ENCODE peak calls at places on chromosomes 11 and 22, in ten cellular contexts. One of them, this sample, is unnamed.

GRCh38 chr11:380095-380480 is 10.8 kb downstream of the B4GALNT4 start:
- DNase-seq in amygdala: no peak
- DNase-seq in astrocyte of the hippocampus: no peak
- DNase-seq in skeletal muscle cell: no peak
- DNase-seq in ELF-1: no peak
- DNase-seq in stimulated activated CD8-positive, alpha-beta memory T cell treated with anti-CD3 and anti-CD28 coated beads, Interleukin-2, amount 100 ng/mL, for 48 hours: no peak
- DNase-seq in HFF-Myc: no peak
- DNase-seq in COR-L47: no peak
- DNase-seq in mesendoderm: no peak
- DNase-seq in NCI-H2029: no peak
- DNase-seq in this sample: no peak

GRCh38 chr22:22076361-22076760 is 93.8 kb upstream of the TOP3B start:
- DNase-seq in amygdala: no peak
- DNase-seq in astrocyte of the hippocampus: no peak
- DNase-seq in skeletal muscle cell: no peak
- DNase-seq in ELF-1: no peak
- DNase-seq in stimulated activated CD8-positive, alpha-beta memory T cell treated with anti-CD3 and anti-CD28 coated beads, Interleukin-2, amount 100 ng/mL, for 48 hours: no peak
- DNase-seq in HFF-Myc: no peak
- DNase-seq in COR-L47: no peak
- DNase-seq in mesendoderm: no peak
- DNase-seq in NCI-H2029: no peak
- DNase-seq in this sample: no peak

GRCh38 chr22:38967451-38968450 is 10.3 kb downstream of the APOBEC3A start:
- DNase-seq in amygdala: peak
- DNase-seq in astrocyte of the hippocampus: no peak
- DNase-seq in skeletal muscle cell: no peak
- DNase-seq in ELF-1: no peak
- DNase-seq in stimulated activated CD8-positive, alpha-beta memory T cell treated with anti-CD3 and anti-CD28 coated beads, Interleukin-2, amount 100 ng/mL, for 48 hours: no peak
- DNase-seq in HFF-Myc: no peak
- DNase-seq in COR-L47: no peak
- DNase-seq in mesendoderm: no peak
- DNase-seq in NCI-H2029: no peak
- DNase-seq in this sample: no peak

GRCh38 chr11:60641940-60642339 is 57.5 kb upstream of the MS4A8 start:
- DNase-seq in amygdala: no peak
- DNase-seq in astrocyte of the hippocampus: no peak
- DNase-seq in skeletal muscle cell: no peak
- DNase-seq in ELF-1: no peak
- DNase-seq in stimulated activated CD8-positive, alpha-beta memory T cell treated with anti-CD3 and anti-CD28 coated beads, Interleukin-2, amount 100 ng/mL, for 48 hours: no peak
- DNase-seq in HFF-Myc: no peak
- DNase-seq in COR-L47: no peak
- DNase-seq in mesendoderm: no peak
- DNase-seq in NCI-H2029: no peak
- DNase-seq in this sample: no peak

GRCh38 chr11:133901316-133901715 is 55.5 kb downstream of the IGSF9B start:
- DNase-seq in amygdala: no peak
- DNase-seq in astrocyte of the hippocampus: no peak
- DNase-seq in skeletal muscle cell: no peak
- DNase-seq in ELF-1: no peak
- DNase-seq in stimulated activated CD8-positive, alpha-beta memory T cell treated with anti-CD3 and anti-CD28 coated beads, Interleukin-2, amount 100 ng/mL, for 48 hours: no peak
- DNase-seq in HFF-Myc: no peak
- DNase-seq in COR-L47: no peak
- DNase-seq in mesendoderm: no peak
- DNase-seq in NCI-H2029: no peak
- DNase-seq in this sample: no peak

GRCh38 chr11:61090521-61090920 is 11.8 kb upstream of the CD5 start:
- DNase-seq in amygdala: no peak
- DNase-seq in astrocyte of the hippocampus: no peak
- DNase-seq in skeletal muscle cell: no peak
- DNase-seq in ELF-1: no peak
- DNase-seq in stimulated activated CD8-positive, alpha-beta memory T cell treated with anti-CD3 and anti-CD28 coated beads, Interleukin-2, amount 100 ng/mL, for 48 hours: no peak
- DNase-seq in HFF-Myc: no peak
- DNase-seq in COR-L47: no peak
- DNase-seq in mesendoderm: no peak
- DNase-seq in NCI-H2029: no peak
- DNase-seq in this sample: no peak

GRCh38 chr22:24118689-24119384 is 62.5 kb upstream of the SUSD2 start:
- DNase-seq in amygdala: peak
- DNase-seq in astrocyte of the hippocampus: no peak
- DNase-seq in skeletal muscle cell: no peak
- DNase-seq in ELF-1: no peak
- DNase-seq in stimulated activated CD8-positive, alpha-beta memory T cell treated with anti-CD3 and anti-CD28 coated beads, Interleukin-2, amount 100 ng/mL, for 48 hours: no peak
- DNase-seq in HFF-Myc: no peak
- DNase-seq in COR-L47: no peak
- DNase-seq in mesendoderm: no peak
- DNase-seq in NCI-H2029: no peak
- DNase-seq in this sample: no peak

GRCh38 chr22:10741210-10741609 is 4786.8 kb upstream of the OR11H1 start:
- DNase-seq in amygdala: no peak
- DNase-seq in astrocyte of the hippocampus: no peak
- DNase-seq in skeletal muscle cell: no peak
- DNase-seq in ELF-1: no peak
- DNase-seq in stimulated activated CD8-positive, alpha-beta memory T cell treated with anti-CD3 and anti-CD28 coated beads, Interleukin-2, amount 100 ng/mL, for 48 hours: no peak
- DNase-seq in HFF-Myc: no peak
- DNase-seq in COR-L47: no peak
- DNase-seq in mesendoderm: no peak
- DNase-seq in NCI-H2029: no peak
- DNase-seq in this sample: no peak

GRCh38 chr11:11577246-11577855 is 44.5 kb downstream of the GALNT18 start:
- DNase-seq in amygdala: no peak
- DNase-seq in astrocyte of the hippocampus: peak
- DNase-seq in skeletal muscle cell: no peak
- DNase-seq in ELF-1: no peak
- DNase-seq in stimulated activated CD8-positive, alpha-beta memory T cell treated with anti-CD3 and anti-CD28 coated beads, Interleukin-2, amount 100 ng/mL, for 48 hours: no peak
- DNase-seq in HFF-Myc: no peak
- DNase-seq in COR-L47: no peak
- DNase-seq in mesendoderm: no peak
- DNase-seq in NCI-H2029: no peak
- DNase-seq in this sample: no peak

GRCh38 chr11:1453611-1454386 is 32.8 kb downstream of the MOB2 start:
- DNase-seq in amygdala: peak
- DNase-seq in astrocyte of the hippocampus: no peak
- DNase-seq in skeletal muscle cell: no peak
- DNase-seq in ELF-1: peak
- DNase-seq in stimulated activated CD8-positive, alpha-beta memory T cell treated with anti-CD3 and anti-CD28 coated beads, Interleukin-2, amount 100 ng/mL, for 48 hours: no peak
- DNase-seq in HFF-Myc: no peak
- DNase-seq in COR-L47: peak
- DNase-seq in mesendoderm: peak
- DNase-seq in NCI-H2029: no peak
- DNase-seq in this sample: peak

GRCh38 chr11:74278721-74279148 is 32.7 kb downstream of the P4HA3 start:
- DNase-seq in amygdala: no peak
- DNase-seq in astrocyte of the hippocampus: peak
- DNase-seq in skeletal muscle cell: peak
- DNase-seq in ELF-1: peak
- DNase-seq in stimulated activated CD8-positive, alpha-beta memory T cell treated with anti-CD3 and anti-CD28 coated beads, Interleukin-2, amount 100 ng/mL, for 48 hours: no peak
- DNase-seq in HFF-Myc: peak
- DNase-seq in COR-L47: no peak
- DNase-seq in mesendoderm: peak
- DNase-seq in NCI-H2029: no peak
- DNase-seq in this sample: no peak

GRCh38 chr22:50474711-50475651 is at the start of gene SBF1:
- DNase-seq in amygdala: peak
- DNase-seq in astrocyte of the hippocampus: peak
- DNase-seq in skeletal muscle cell: peak
- DNase-seq in ELF-1: peak
- DNase-seq in stimulated activated CD8-positive, alpha-beta memory T cell treated with anti-CD3 and anti-CD28 coated beads, Interleukin-2, amount 100 ng/mL, for 48 hours: peak
- DNase-seq in HFF-Myc: peak
- DNase-seq in COR-L47: peak
- DNase-seq in mesendoderm: peak
- DNase-seq in NCI-H2029: peak
- DNase-seq in this sample: peak

GRCh38 chr11:3950996-3951662 is 95.7 kb downstream of the STIM1 start:
- DNase-seq in amygdala: no peak
- DNase-seq in astrocyte of the hippocampus: peak
- DNase-seq in skeletal muscle cell: no peak
- DNase-seq in ELF-1: peak
- DNase-seq in stimulated activated CD8-positive, alpha-beta memory T cell treated with anti-CD3 and anti-CD28 coated beads, Interleukin-2, amount 100 ng/mL, for 48 hours: no peak
- DNase-seq in HFF-Myc: no peak
- DNase-seq in COR-L47: peak
- DNase-seq in mesendoderm: peak
- DNase-seq in NCI-H2029: no peak
- DNase-seq in this sample: no peak

GRCh38 chr22:37610480-37611148 is 2.0 kb downstream of the GGA1 start:
- DNase-seq in amygdala: peak
- DNase-seq in astrocyte of the hippocampus: no peak
- DNase-seq in skeletal muscle cell: no peak
- DNase-seq in ELF-1: no peak
- DNase-seq in stimulated activated CD8-positive, alpha-beta memory T cell treated with anti-CD3 and anti-CD28 coated beads, Interleukin-2, amount 100 ng/mL, for 48 hours: no peak
- DNase-seq in HFF-Myc: no peak
- DNase-seq in COR-L47: no peak
- DNase-seq in mesendoderm: no peak
- DNase-seq in NCI-H2029: no peak
- DNase-seq in this sample: no peak

GRCh38 chr11:95076416-95076815 is 9.7 kb downstream of the SRSF8 start:
- DNase-seq in amygdala: no peak
- DNase-seq in astrocyte of the hippocampus: peak
- DNase-seq in skeletal muscle cell: peak
- DNase-seq in ELF-1: no peak
- DNase-seq in stimulated activated CD8-positive, alpha-beta memory T cell treated with anti-CD3 and anti-CD28 coated beads, Interleukin-2, amount 100 ng/mL, for 48 hours: no peak
- DNase-seq in HFF-Myc: no peak
- DNase-seq in COR-L47: no peak
- DNase-seq in mesendoderm: no peak
- DNase-seq in NCI-H2029: peak
- DNase-seq in this sample: peak

GRCh38 chr11:122656631-122657101 is 1.1 kb downstream of the UBASH3B start:
- DNase-seq in amygdala: peak
- DNase-seq in astrocyte of the hippocampus: peak
- DNase-seq in skeletal muscle cell: no peak
- DNase-seq in ELF-1: peak
- DNase-seq in stimulated activated CD8-positive, alpha-beta memory T cell treated with anti-CD3 and anti-CD28 coated beads, Interleukin-2, amount 100 ng/mL, for 48 hours: peak
- DNase-seq in HFF-Myc: no peak
- DNase-seq in COR-L47: no peak
- DNase-seq in mesendoderm: peak
- DNase-seq in NCI-H2029: no peak
- DNase-seq in this sample: no peak

GRCh38 chr11:78037056-78037455 is 14.0 kb upstream of the KCTD14 start:
- DNase-seq in amygdala: no peak
- DNase-seq in astrocyte of the hippocampus: no peak
- DNase-seq in skeletal muscle cell: no peak
- DNase-seq in ELF-1: peak
- DNase-seq in stimulated activated CD8-positive, alpha-beta memory T cell treated with anti-CD3 and anti-CD28 coated beads, Interleukin-2, amount 100 ng/mL, for 48 hours: no peak
- DNase-seq in HFF-Myc: no peak
- DNase-seq in COR-L47: no peak
- DNase-seq in mesendoderm: no peak
- DNase-seq in NCI-H2029: no peak
- DNase-seq in this sample: no peak

GRCh38 chr11:35893796-35894475 is 49.9 kb upstream of the LDLRAD3 start:
- DNase-seq in amygdala: no peak
- DNase-seq in astrocyte of the hippocampus: no peak
- DNase-seq in skeletal muscle cell: peak
- DNase-seq in ELF-1: peak
- DNase-seq in stimulated activated CD8-positive, alpha-beta memory T cell treated with anti-CD3 and anti-CD28 coated beads, Interleukin-2, amount 100 ng/mL, for 48 hours: no peak
- DNase-seq in HFF-Myc: peak
- DNase-seq in COR-L47: no peak
- DNase-seq in mesendoderm: peak
- DNase-seq in NCI-H2029: no peak
- DNase-seq in this sample: no peak

GRCh38 chr11:1028291-1028540 is 8.3 kb downstream of the MUC6 start:
- DNase-seq in amygdala: no peak
- DNase-seq in astrocyte of the hippocampus: no peak
- DNase-seq in skeletal muscle cell: no peak
- DNase-seq in ELF-1: no peak
- DNase-seq in stimulated activated CD8-positive, alpha-beta memory T cell treated with anti-CD3 and anti-CD28 coated beads, Interleukin-2, amount 100 ng/mL, for 48 hours: no peak
- DNase-seq in HFF-Myc: no peak
- DNase-seq in COR-L47: no peak
- DNase-seq in mesendoderm: no peak
- DNase-seq in NCI-H2029: no peak
- DNase-seq in this sample: no peak

GRCh38 chr11:102879801-102880200 is 5.0 kb upstream of the MMP12 start:
- DNase-seq in amygdala: peak
- DNase-seq in astrocyte of the hippocampus: no peak
- DNase-seq in skeletal muscle cell: no peak
- DNase-seq in ELF-1: no peak
- DNase-seq in stimulated activated CD8-positive, alpha-beta memory T cell treated with anti-CD3 and anti-CD28 coated beads, Interleukin-2, amount 100 ng/mL, for 48 hours: no peak
- DNase-seq in HFF-Myc: no peak
- DNase-seq in COR-L47: no peak
- DNase-seq in mesendoderm: no peak
- DNase-seq in NCI-H2029: no peak
- DNase-seq in this sample: no peak

GRCh38 chr11:27230175-27230565 is 132.8 kb downstream of the CCDC34 start:
- DNase-seq in amygdala: no peak
- DNase-seq in astrocyte of the hippocampus: no peak
- DNase-seq in skeletal muscle cell: no peak
- DNase-seq in ELF-1: no peak
- DNase-seq in stimulated activated CD8-positive, alpha-beta memory T cell treated with anti-CD3 and anti-CD28 coated beads, Interleukin-2, amount 100 ng/mL, for 48 hours: no peak
- DNase-seq in HFF-Myc: no peak
- DNase-seq in COR-L47: no peak
- DNase-seq in mesendoderm: no peak
- DNase-seq in NCI-H2029: no peak
- DNase-seq in this sample: no peak

GRCh38 chr22:49971232-49972162 is 10.9 kb downstream of the PIM3 start:
- DNase-seq in amygdala: peak
- DNase-seq in astrocyte of the hippocampus: peak
- DNase-seq in skeletal muscle cell: no peak
- DNase-seq in ELF-1: peak
- DNase-seq in stimulated activated CD8-positive, alpha-beta memory T cell treated with anti-CD3 and anti-CD28 coated beads, Interleukin-2, amount 100 ng/mL, for 48 hours: peak
- DNase-seq in HFF-Myc: no peak
- DNase-seq in COR-L47: peak
- DNase-seq in mesendoderm: no peak
- DNase-seq in NCI-H2029: no peak
- DNase-seq in this sample: no peak

GRCh38 chr22:22705328-22706100 is 61.1 kb downstream of the GGTLC2 start:
- DNase-seq in amygdala: no peak
- DNase-seq in astrocyte of the hippocampus: no peak
- DNase-seq in skeletal muscle cell: no peak
- DNase-seq in ELF-1: no peak
- DNase-seq in stimulated activated CD8-positive, alpha-beta memory T cell treated with anti-CD3 and anti-CD28 coated beads, Interleukin-2, amount 100 ng/mL, for 48 hours: no peak
- DNase-seq in HFF-Myc: no peak
- DNase-seq in COR-L47: no peak
- DNase-seq in mesendoderm: no peak
- DNase-seq in NCI-H2029: no peak
- DNase-seq in this sample: no peak

GRCh38 chr11:119144825-119145476 is 3.9 kb upstream of the ABCG4 start:
- DNase-seq in amygdala: peak
- DNase-seq in astrocyte of the hippocampus: peak
- DNase-seq in skeletal muscle cell: peak
- DNase-seq in ELF-1: peak
- DNase-seq in stimulated activated CD8-positive, alpha-beta memory T cell treated with anti-CD3 and anti-CD28 coated beads, Interleukin-2, amount 100 ng/mL, for 48 hours: no peak
- DNase-seq in HFF-Myc: peak
- DNase-seq in COR-L47: peak
- DNase-seq in mesendoderm: peak
- DNase-seq in NCI-H2029: peak
- DNase-seq in this sample: no peak

GRCh38 chr11:46737699-46738098 is 18.7 kb downstream of the F2 start:
- DNase-seq in amygdala: no peak
- DNase-seq in astrocyte of the hippocampus: no peak
- DNase-seq in skeletal muscle cell: no peak
- DNase-seq in ELF-1: no peak
- DNase-seq in stimulated activated CD8-positive, alpha-beta memory T cell treated with anti-CD3 and anti-CD28 coated beads, Interleukin-2, amount 100 ng/mL, for 48 hours: no peak
- DNase-seq in HFF-Myc: no peak
- DNase-seq in COR-L47: no peak
- DNase-seq in mesendoderm: no peak
- DNase-seq in NCI-H2029: no peak
- DNase-seq in this sample: no peak

GRCh38 chr22:19045094-19045493 is 77.1 kb downstream of the DGCR2 start:
- DNase-seq in amygdala: no peak
- DNase-seq in astrocyte of the hippocampus: no peak
- DNase-seq in skeletal muscle cell: no peak
- DNase-seq in ELF-1: no peak
- DNase-seq in stimulated activated CD8-positive, alpha-beta memory T cell treated with anti-CD3 and anti-CD28 coated beads, Interleukin-2, amount 100 ng/mL, for 48 hours: no peak
- DNase-seq in HFF-Myc: no peak
- DNase-seq in COR-L47: no peak
- DNase-seq in mesendoderm: no peak
- DNase-seq in NCI-H2029: no peak
- DNase-seq in this sample: no peak

GRCh38 chr11:66992041-66992440 is 16.9 kb downstream of the C11orf86 start:
- DNase-seq in amygdala: no peak
- DNase-seq in astrocyte of the hippocampus: no peak
- DNase-seq in skeletal muscle cell: no peak
- DNase-seq in ELF-1: no peak
- DNase-seq in stimulated activated CD8-positive, alpha-beta memory T cell treated with anti-CD3 and anti-CD28 coated beads, Interleukin-2, amount 100 ng/mL, for 48 hours: no peak
- DNase-seq in HFF-Myc: no peak
- DNase-seq in COR-L47: no peak
- DNase-seq in mesendoderm: no peak
- DNase-seq in NCI-H2029: no peak
- DNase-seq in this sample: no peak

GRCh38 chr11:67302571-67303131 is 679 bp upstream of the SSH3 start:
- DNase-seq in amygdala: no peak
- DNase-seq in astrocyte of the hippocampus: peak
- DNase-seq in skeletal muscle cell: no peak
- DNase-seq in ELF-1: peak
- DNase-seq in stimulated activated CD8-positive, alpha-beta memory T cell treated with anti-CD3 and anti-CD28 coated beads, Interleukin-2, amount 100 ng/mL, for 48 hours: no peak
- DNase-seq in HFF-Myc: no peak
- DNase-seq in COR-L47: no peak
- DNase-seq in mesendoderm: peak
- DNase-seq in NCI-H2029: peak
- DNase-seq in this sample: no peak